ENCODE peak calls at places on chromosome 10, in seven cellular contexts. D, V, H, O, F, K and S are unnamed samples.
A peak's percentile ranks its signal among the peaks of the same experiment; 100 is the strongest.

GRCh38 chr10:11157292-11158052 is 139.8 kb downstream of the CELF2 start:
- DNase-seq in H (no peak), K (no peak), D (no peak), V (no peak), F (no peak), O (no peak), S (no peak)

GRCh38 chr10:132714096-132714721 is 71.7 kb downstream of the NKX6-2 start:
- DNase-seq in H (no peak), K (peak; percentile 65), O (no peak), F (no peak), D (no peak), V (peak; percentile 62), S (peak; percentile 74)

GRCh38 chr10:56317603-56318002 is 43.5 kb downstream of the ZWINT start:
- DNase-seq in F (no peak), O (no peak), H (no peak), K (peak; percentile 59), D (no peak), V (no peak), S (no peak)

GRCh38 chr10:49324711-49325110 is 25.7 kb downstream of the C10orf71 start:
- DNase-seq in H (no peak), F (no peak), K (no peak), O (no peak), V (no peak), D (no peak), S (no peak)

GRCh38 chr10:108204528-108205313 is 1040.2 kb upstream of the SORCS1 start:
- DNase-seq in V (no peak), H (peak; percentile 2), D (no peak), O (no peak), K (no peak), F (no peak), S (no peak)

GRCh38 chr10:72261323-72262018 is 12.3 kb upstream of the DDIT4 start:
- DNase-seq in H (peak; percentile 85), D (no peak), K (no peak), F (peak; percentile 69), O (no peak), V (no peak), S (no peak)

GRCh38 chr10:34731885-34732701 is 83.0 kb downstream of the PARD3 start:
- DNase-seq in O (no peak), F (no peak), V (no peak), H (no peak), D (no peak), K (no peak), S (no peak)

GRCh38 chr10:61919646-61920215 is 18.2 kb downstream of the ARID5B start:
- DNase-seq in O (no peak), V (no peak), D (no peak), F (no peak), K (no peak), H (no peak), S (no peak)

GRCh38 chr10:3622845-3623621 is 162.0 kb downstream of the KLF6 start:
- DNase-seq in D (no peak), O (no peak), K (no peak), F (no peak), V (no peak), H (peak; percentile 55), S (no peak)

GRCh38 chr10:2111936-2112335 is 374.6 kb upstream of the ADARB2 start:
- DNase-seq in V (no peak), O (no peak), D (no peak), H (no peak), K (no peak), F (no peak), S (no peak)

GRCh38 chr10:43573250-43574034 is 974 bp downstream of the ZNF239 start:
- DNase-seq in D (no peak), O (no peak), K (no peak), V (no peak), F (no peak), H (peak; percentile 23), S (no peak)